ENCODE peak calls at places on chromosomes 5 and 9, in nine cellular contexts. One of them, this sample, is unnamed.
A peak's percentile ranks its signal among the peaks of the same experiment; 100 is the strongest.

GRCh38 chr5:89613222-89613956 is 730.4 kb upstream of the MEF2C start:
- DNase-seq in choroid plexus epithelial cell: peak; percentile 4
- DNase-seq in CD8-positive, alpha-beta memory T cell: no peak
- DNase-seq in breast epithelium: no peak
- DNase-seq in HEK293T: no peak
- DNase-seq in AML-193: no peak
- DNase-seq in caudate nucleus: no peak
- DNase-seq in activated effector memory CD4-positive, alpha-beta T cell treated with anti-CD3 and anti-CD28 coated beads, Interleukin-2, amount 50 U/mL, for 16 hours: no peak
- DNase-seq in activated CD4-positive, CD25-positive, alpha-beta regulatory T cell treated with anti-CD3 and anti-CD28 coated beads, Interleukin-2, amount 50 U/mL, for 72 hours: no peak
- DNase-seq in this sample: no peak

GRCh38 chr5:65037845-65038815 is 269.4 kb downstream of the CWC27 start:
- DNase-seq in choroid plexus epithelial cell: peak; percentile 24
- DNase-seq in CD8-positive, alpha-beta memory T cell: peak; percentile 32
- DNase-seq in breast epithelium: no peak
- DNase-seq in HEK293T: peak; percentile 59
- DNase-seq in AML-193: no peak
- DNase-seq in caudate nucleus: no peak
- DNase-seq in activated effector memory CD4-positive, alpha-beta T cell treated with anti-CD3 and anti-CD28 coated beads, Interleukin-2, amount 50 U/mL, for 16 hours: no peak
- DNase-seq in activated CD4-positive, CD25-positive, alpha-beta regulatory T cell treated with anti-CD3 and anti-CD28 coated beads, Interleukin-2, amount 50 U/mL, for 72 hours: no peak
- DNase-seq in this sample: no peak

GRCh38 chr9:114382951-114383865 is 4.6 kb downstream of the AKNA start:
- DNase-seq in choroid plexus epithelial cell: no peak
- DNase-seq in CD8-positive, alpha-beta memory T cell: peak; percentile 78
- DNase-seq in breast epithelium: no peak
- DNase-seq in HEK293T: no peak
- DNase-seq in AML-193: peak; percentile 14
- DNase-seq in caudate nucleus: peak; percentile 41
- DNase-seq in activated effector memory CD4-positive, alpha-beta T cell treated with anti-CD3 and anti-CD28 coated beads, Interleukin-2, amount 50 U/mL, for 16 hours: peak; percentile 90
- DNase-seq in activated CD4-positive, CD25-positive, alpha-beta regulatory T cell treated with anti-CD3 and anti-CD28 coated beads, Interleukin-2, amount 50 U/mL, for 72 hours: peak; percentile 68
- DNase-seq in this sample: peak; percentile 30

GRCh38 chr5:1030801-1031271 is 22.2 kb downstream of the NKD2 start:
- DNase-seq in choroid plexus epithelial cell: no peak
- DNase-seq in CD8-positive, alpha-beta memory T cell: no peak
- DNase-seq in breast epithelium: no peak
- DNase-seq in HEK293T: no peak
- DNase-seq in AML-193: no peak
- DNase-seq in caudate nucleus: no peak
- DNase-seq in activated effector memory CD4-positive, alpha-beta T cell treated with anti-CD3 and anti-CD28 coated beads, Interleukin-2, amount 50 U/mL, for 16 hours: no peak
- DNase-seq in activated CD4-positive, CD25-positive, alpha-beta regulatory T cell treated with anti-CD3 and anti-CD28 coated beads, Interleukin-2, amount 50 U/mL, for 72 hours: no peak
- DNase-seq in this sample: no peak

GRCh38 chr5:91263898-91264297 is 119.2 kb downstream of the ARRDC3 start:
- DNase-seq in choroid plexus epithelial cell: no peak
- DNase-seq in CD8-positive, alpha-beta memory T cell: no peak
- DNase-seq in breast epithelium: no peak
- DNase-seq in HEK293T: no peak
- DNase-seq in AML-193: no peak
- DNase-seq in caudate nucleus: no peak
- DNase-seq in activated effector memory CD4-positive, alpha-beta T cell treated with anti-CD3 and anti-CD28 coated beads, Interleukin-2, amount 50 U/mL, for 16 hours: no peak
- DNase-seq in activated CD4-positive, CD25-positive, alpha-beta regulatory T cell treated with anti-CD3 and anti-CD28 coated beads, Interleukin-2, amount 50 U/mL, for 72 hours: no peak
- DNase-seq in this sample: no peak

GRCh38 chr5:124310453-124310852 is 436.0 kb downstream of the ZNF608 start:
- DNase-seq in choroid plexus epithelial cell: no peak
- DNase-seq in CD8-positive, alpha-beta memory T cell: no peak
- DNase-seq in breast epithelium: no peak
- DNase-seq in HEK293T: no peak
- DNase-seq in AML-193: no peak
- DNase-seq in caudate nucleus: no peak
- DNase-seq in activated effector memory CD4-positive, alpha-beta T cell treated with anti-CD3 and anti-CD28 coated beads, Interleukin-2, amount 50 U/mL, for 16 hours: no peak
- DNase-seq in activated CD4-positive, CD25-positive, alpha-beta regulatory T cell treated with anti-CD3 and anti-CD28 coated beads, Interleukin-2, amount 50 U/mL, for 72 hours: no peak
- DNase-seq in this sample: no peak

GRCh38 chr9:134600836-134601638 is 40.6 kb upstream of the COL5A1 start:
- DNase-seq in choroid plexus epithelial cell: no peak
- DNase-seq in CD8-positive, alpha-beta memory T cell: no peak
- DNase-seq in breast epithelium: no peak
- DNase-seq in HEK293T: no peak
- DNase-seq in AML-193: no peak
- DNase-seq in caudate nucleus: no peak
- DNase-seq in activated effector memory CD4-positive, alpha-beta T cell treated with anti-CD3 and anti-CD28 coated beads, Interleukin-2, amount 50 U/mL, for 16 hours: peak; percentile 19
- DNase-seq in activated CD4-positive, CD25-positive, alpha-beta regulatory T cell treated with anti-CD3 and anti-CD28 coated beads, Interleukin-2, amount 50 U/mL, for 72 hours: no peak
- DNase-seq in this sample: no peak

GRCh38 chr5:57416246-57416996 is 66.2 kb downstream of the ACTBL2 start:
- DNase-seq in choroid plexus epithelial cell: peak; percentile 73
- DNase-seq in CD8-positive, alpha-beta memory T cell: no peak
- DNase-seq in breast epithelium: no peak
- DNase-seq in HEK293T: no peak
- DNase-seq in AML-193: no peak
- DNase-seq in caudate nucleus: no peak
- DNase-seq in activated effector memory CD4-positive, alpha-beta T cell treated with anti-CD3 and anti-CD28 coated beads, Interleukin-2, amount 50 U/mL, for 16 hours: no peak
- DNase-seq in activated CD4-positive, CD25-positive, alpha-beta regulatory T cell treated with anti-CD3 and anti-CD28 coated beads, Interleukin-2, amount 50 U/mL, for 72 hours: no peak
- DNase-seq in this sample: peak; percentile 64

GRCh38 chr9:116550728-116551436 is 136.2 kb upstream of the TRIM32 start:
- DNase-seq in choroid plexus epithelial cell: peak; percentile 70
- DNase-seq in CD8-positive, alpha-beta memory T cell: no peak
- DNase-seq in breast epithelium: no peak
- DNase-seq in HEK293T: no peak
- DNase-seq in AML-193: no peak
- DNase-seq in caudate nucleus: no peak
- DNase-seq in activated effector memory CD4-positive, alpha-beta T cell treated with anti-CD3 and anti-CD28 coated beads, Interleukin-2, amount 50 U/mL, for 16 hours: no peak
- DNase-seq in activated CD4-positive, CD25-positive, alpha-beta regulatory T cell treated with anti-CD3 and anti-CD28 coated beads, Interleukin-2, amount 50 U/mL, for 72 hours: no peak
- DNase-seq in this sample: peak; percentile 40

GRCh38 chr5:150399158-150400019 is 13.3 kb downstream of the CD74 start:
- DNase-seq in choroid plexus epithelial cell: peak; percentile 59
- DNase-seq in CD8-positive, alpha-beta memory T cell: no peak
- DNase-seq in breast epithelium: no peak
- DNase-seq in HEK293T: no peak
- DNase-seq in AML-193: no peak
- DNase-seq in caudate nucleus: no peak
- DNase-seq in activated effector memory CD4-positive, alpha-beta T cell treated with anti-CD3 and anti-CD28 coated beads, Interleukin-2, amount 50 U/mL, for 16 hours: no peak
- DNase-seq in activated CD4-positive, CD25-positive, alpha-beta regulatory T cell treated with anti-CD3 and anti-CD28 coated beads, Interleukin-2, amount 50 U/mL, for 72 hours: no peak
- DNase-seq in this sample: no peak

GRCh38 chr5:17046320-17046719 is 110.2 kb upstream of the MYO10 start:
- DNase-seq in choroid plexus epithelial cell: no peak
- DNase-seq in CD8-positive, alpha-beta memory T cell: no peak
- DNase-seq in breast epithelium: no peak
- DNase-seq in HEK293T: no peak
- DNase-seq in AML-193: no peak
- DNase-seq in caudate nucleus: no peak
- DNase-seq in activated effector memory CD4-positive, alpha-beta T cell treated with anti-CD3 and anti-CD28 coated beads, Interleukin-2, amount 50 U/mL, for 16 hours: no peak
- DNase-seq in activated CD4-positive, CD25-positive, alpha-beta regulatory T cell treated with anti-CD3 and anti-CD28 coated beads, Interleukin-2, amount 50 U/mL, for 72 hours: no peak
- DNase-seq in this sample: no peak

GRCh38 chr5:138725153-138725884 is 27.9 kb upstream of the CTNNA1 start:
- DNase-seq in choroid plexus epithelial cell: peak; percentile 68
- DNase-seq in CD8-positive, alpha-beta memory T cell: no peak
- DNase-seq in breast epithelium: peak; percentile 88
- DNase-seq in HEK293T: peak; percentile 49
- DNase-seq in AML-193: no peak
- DNase-seq in caudate nucleus: no peak
- DNase-seq in activated effector memory CD4-positive, alpha-beta T cell treated with anti-CD3 and anti-CD28 coated beads, Interleukin-2, amount 50 U/mL, for 16 hours: no peak
- DNase-seq in activated CD4-positive, CD25-positive, alpha-beta regulatory T cell treated with anti-CD3 and anti-CD28 coated beads, Interleukin-2, amount 50 U/mL, for 72 hours: no peak
- DNase-seq in this sample: peak; percentile 50

GRCh38 chr9:72305102-72305546 is 59.9 kb downstream of the ZFAND5 start:
- DNase-seq in choroid plexus epithelial cell: peak; percentile 98
- DNase-seq in CD8-positive, alpha-beta memory T cell: no peak
- DNase-seq in breast epithelium: no peak
- DNase-seq in HEK293T: peak; percentile 69
- DNase-seq in AML-193: peak; percentile 95
- DNase-seq in caudate nucleus: no peak
- DNase-seq in activated effector memory CD4-positive, alpha-beta T cell treated with anti-CD3 and anti-CD28 coated beads, Interleukin-2, amount 50 U/mL, for 16 hours: peak; percentile 63
- DNase-seq in activated CD4-positive, CD25-positive, alpha-beta regulatory T cell treated with anti-CD3 and anti-CD28 coated beads, Interleukin-2, amount 50 U/mL, for 72 hours: peak; percentile 31
- DNase-seq in this sample: no peak

GRCh38 chr5:139709587-139710369 is 61.6 kb downstream of the CXXC5 start:
- DNase-seq in choroid plexus epithelial cell: peak; percentile 71
- DNase-seq in CD8-positive, alpha-beta memory T cell: peak; percentile 51
- DNase-seq in breast epithelium: no peak
- DNase-seq in HEK293T: no peak
- DNase-seq in AML-193: no peak
- DNase-seq in caudate nucleus: no peak
- DNase-seq in activated effector memory CD4-positive, alpha-beta T cell treated with anti-CD3 and anti-CD28 coated beads, Interleukin-2, amount 50 U/mL, for 16 hours: no peak
- DNase-seq in activated CD4-positive, CD25-positive, alpha-beta regulatory T cell treated with anti-CD3 and anti-CD28 coated beads, Interleukin-2, amount 50 U/mL, for 72 hours: no peak
- DNase-seq in this sample: peak; percentile 75

GRCh38 chr5:32027717-32028321 is 146.3 kb downstream of the GOLPH3 start:
- DNase-seq in choroid plexus epithelial cell: peak; percentile 99
- DNase-seq in CD8-positive, alpha-beta memory T cell: no peak
- DNase-seq in breast epithelium: no peak
- DNase-seq in HEK293T: no peak
- DNase-seq in AML-193: peak; percentile 72
- DNase-seq in caudate nucleus: peak; percentile 44
- DNase-seq in activated effector memory CD4-positive, alpha-beta T cell treated with anti-CD3 and anti-CD28 coated beads, Interleukin-2, amount 50 U/mL, for 16 hours: no peak
- DNase-seq in activated CD4-positive, CD25-positive, alpha-beta regulatory T cell treated with anti-CD3 and anti-CD28 coated beads, Interleukin-2, amount 50 U/mL, for 72 hours: no peak
- DNase-seq in this sample: peak; percentile 98

GRCh38 chr9:69342769-69343168 is 17.8 kb downstream of the ENTREP1 start:
- DNase-seq in choroid plexus epithelial cell: no peak
- DNase-seq in CD8-positive, alpha-beta memory T cell: no peak
- DNase-seq in breast epithelium: no peak
- DNase-seq in HEK293T: no peak
- DNase-seq in AML-193: no peak
- DNase-seq in caudate nucleus: no peak
- DNase-seq in activated effector memory CD4-positive, alpha-beta T cell treated with anti-CD3 and anti-CD28 coated beads, Interleukin-2, amount 50 U/mL, for 16 hours: no peak
- DNase-seq in activated CD4-positive, CD25-positive, alpha-beta regulatory T cell treated with anti-CD3 and anti-CD28 coated beads, Interleukin-2, amount 50 U/mL, for 72 hours: no peak
- DNase-seq in this sample: no peak

GRCh38 chr5:167743685-167744084 is 547.8 kb upstream of the WWC1 start:
- DNase-seq in choroid plexus epithelial cell: peak; percentile 91
- DNase-seq in CD8-positive, alpha-beta memory T cell: no peak
- DNase-seq in breast epithelium: no peak
- DNase-seq in HEK293T: no peak
- DNase-seq in AML-193: no peak
- DNase-seq in caudate nucleus: no peak
- DNase-seq in activated effector memory CD4-positive, alpha-beta T cell treated with anti-CD3 and anti-CD28 coated beads, Interleukin-2, amount 50 U/mL, for 16 hours: no peak
- DNase-seq in activated CD4-positive, CD25-positive, alpha-beta regulatory T cell treated with anti-CD3 and anti-CD28 coated beads, Interleukin-2, amount 50 U/mL, for 72 hours: no peak
- DNase-seq in this sample: peak; percentile 89

GRCh38 chr5:75337366-75338021 is 474 bp downstream of the HMGCR start:
- DNase-seq in choroid plexus epithelial cell: no peak
- DNase-seq in CD8-positive, alpha-beta memory T cell: no peak
- DNase-seq in breast epithelium: peak; percentile 53
- DNase-seq in HEK293T: peak; percentile 17
- DNase-seq in AML-193: no peak
- DNase-seq in caudate nucleus: peak; percentile 57
- DNase-seq in activated effector memory CD4-positive, alpha-beta T cell treated with anti-CD3 and anti-CD28 coated beads, Interleukin-2, amount 50 U/mL, for 16 hours: peak; percentile 78
- DNase-seq in activated CD4-positive, CD25-positive, alpha-beta regulatory T cell treated with anti-CD3 and anti-CD28 coated beads, Interleukin-2, amount 50 U/mL, for 72 hours: peak; percentile 56
- DNase-seq in this sample: peak; percentile 17

GRCh38 chr5:150175536-150175935 is 9.0 kb downstream of the CDX1 start:
- DNase-seq in choroid plexus epithelial cell: peak; percentile 57
- DNase-seq in CD8-positive, alpha-beta memory T cell: no peak
- DNase-seq in breast epithelium: no peak
- DNase-seq in HEK293T: peak; percentile 70
- DNase-seq in AML-193: no peak
- DNase-seq in caudate nucleus: no peak
- DNase-seq in activated effector memory CD4-positive, alpha-beta T cell treated with anti-CD3 and anti-CD28 coated beads, Interleukin-2, amount 50 U/mL, for 16 hours: no peak
- DNase-seq in activated CD4-positive, CD25-positive, alpha-beta regulatory T cell treated with anti-CD3 and anti-CD28 coated beads, Interleukin-2, amount 50 U/mL, for 72 hours: no peak
- DNase-seq in this sample: no peak

GRCh38 chr9:37994639-37995347 is 74.2 kb downstream of the SHB start:
- DNase-seq in choroid plexus epithelial cell: peak; percentile 79
- DNase-seq in CD8-positive, alpha-beta memory T cell: no peak
- DNase-seq in breast epithelium: no peak
- DNase-seq in HEK293T: no peak
- DNase-seq in AML-193: peak; percentile 89
- DNase-seq in caudate nucleus: peak; percentile 80
- DNase-seq in activated effector memory CD4-positive, alpha-beta T cell treated with anti-CD3 and anti-CD28 coated beads, Interleukin-2, amount 50 U/mL, for 16 hours: no peak
- DNase-seq in activated CD4-positive, CD25-positive, alpha-beta regulatory T cell treated with anti-CD3 and anti-CD28 coated beads, Interleukin-2, amount 50 U/mL, for 72 hours: peak; percentile 45
- DNase-seq in this sample: peak; percentile 67

GRCh38 chr9:98101868-98102273 is 17.2 kb downstream of the TRIM14 start:
- DNase-seq in choroid plexus epithelial cell: peak; percentile 72
- DNase-seq in CD8-positive, alpha-beta memory T cell: peak; percentile 92
- DNase-seq in breast epithelium: no peak
- DNase-seq in HEK293T: no peak
- DNase-seq in AML-193: peak; percentile 92
- DNase-seq in caudate nucleus: no peak
- DNase-seq in activated effector memory CD4-positive, alpha-beta T cell treated with anti-CD3 and anti-CD28 coated beads, Interleukin-2, amount 50 U/mL, for 16 hours: peak; percentile 90
- DNase-seq in activated CD4-positive, CD25-positive, alpha-beta regulatory T cell treated with anti-CD3 and anti-CD28 coated beads, Interleukin-2, amount 50 U/mL, for 72 hours: peak; percentile 65
- DNase-seq in this sample: peak; percentile 33

GRCh38 chr5:23014251-23014650 is 161.1 kb upstream of the CDH12 start:
- DNase-seq in choroid plexus epithelial cell: no peak
- DNase-seq in CD8-positive, alpha-beta memory T cell: no peak
- DNase-seq in breast epithelium: no peak
- DNase-seq in HEK293T: no peak
- DNase-seq in AML-193: no peak
- DNase-seq in caudate nucleus: no peak
- DNase-seq in activated effector memory CD4-positive, alpha-beta T cell treated with anti-CD3 and anti-CD28 coated beads, Interleukin-2, amount 50 U/mL, for 16 hours: no peak
- DNase-seq in activated CD4-positive, CD25-positive, alpha-beta regulatory T cell treated with anti-CD3 and anti-CD28 coated beads, Interleukin-2, amount 50 U/mL, for 72 hours: no peak
- DNase-seq in this sample: no peak

GRCh38 chr9:91131433-91131839 is 230.3 kb downstream of the AUH start:
- DNase-seq in choroid plexus epithelial cell: peak; percentile 96
- DNase-seq in CD8-positive, alpha-beta memory T cell: peak; percentile 50
- DNase-seq in breast epithelium: no peak
- DNase-seq in HEK293T: no peak
- DNase-seq in AML-193: peak; percentile 48
- DNase-seq in caudate nucleus: no peak
- DNase-seq in activated effector memory CD4-positive, alpha-beta T cell treated with anti-CD3 and anti-CD28 coated beads, Interleukin-2, amount 50 U/mL, for 16 hours: peak; percentile 87
- DNase-seq in activated CD4-positive, CD25-positive, alpha-beta regulatory T cell treated with anti-CD3 and anti-CD28 coated beads, Interleukin-2, amount 50 U/mL, for 72 hours: peak; percentile 52
- DNase-seq in this sample: peak; percentile 97

GRCh38 chr5:172361566-172362238 is 78.1 kb upstream of the UBTD2 start:
- DNase-seq in choroid plexus epithelial cell: peak; percentile 95
- DNase-seq in CD8-positive, alpha-beta memory T cell: no peak
- DNase-seq in breast epithelium: no peak
- DNase-seq in HEK293T: no peak
- DNase-seq in AML-193: peak; percentile 34
- DNase-seq in caudate nucleus: no peak
- DNase-seq in activated effector memory CD4-positive, alpha-beta T cell treated with anti-CD3 and anti-CD28 coated beads, Interleukin-2, amount 50 U/mL, for 16 hours: no peak
- DNase-seq in activated CD4-positive, CD25-positive, alpha-beta regulatory T cell treated with anti-CD3 and anti-CD28 coated beads, Interleukin-2, amount 50 U/mL, for 72 hours: no peak
- DNase-seq in this sample: peak; percentile 90

This sample was measured in astrocyte of the spinal cord.